ENCODE peak calls at places on chromosomes 11 and 22, in four cellular contexts. Q is HCT116, U is astrocyte of the spinal cord, Z is mucosa of gallbladder. X is an unnamed sample.

GRCh38 chr11:78691215-78691614 is 116.6 kb upstream of the NARS2 start:
- DNase-seq in Q (no peak), Z (no peak), U (no peak), X (no peak)

GRCh38 chr11:8533332-8533731 is 60.7 kb downstream of the STK33 start:
- DNase-seq in U (no peak), Q (no peak), Z (no peak), X (no peak)

GRCh38 chr11:86671386-86672006 is 920 bp downstream of the ME3 start:
- DNase-seq in Q (no peak), U (peak), Z (peak), X (peak)

GRCh38 chr11:67528376-67528775 is 5.1 kb upstream of the CABP2 start:
- DNase-seq in U (no peak), Z (no peak), Q (no peak), X (no peak)

GRCh38 chr22:46758867-46759290 is 3.6 kb upstream of the TBC1D22A start:
- DNase-seq in Z (peak), U (peak), Q (peak), X (peak)

GRCh38 chr11:36233226-36233625 is 56.0 kb downstream of the COMMD9 start:
- DNase-seq in U (peak), Q (no peak), Z (no peak), X (peak)

GRCh38 chr22:25105817-25106650 is 93.6 kb upstream of the CRYBB3 start:
- DNase-seq in Z (no peak), Q (no peak), U (no peak), X (no peak)

GRCh38 chr22:42282943-42283287 is 12.5 kb upstream of the TCF20 start:
- DNase-seq in U (no peak), Q (no peak), Z (no peak), X (no peak)

GRCh38 chr11:69964247-69964643 is 113.9 kb upstream of the ANO1 start:
- DNase-seq in U (no peak), Q (no peak), Z (no peak), X (no peak)

GRCh38 chr11:1428762-1429316 is 39.1 kb downstream of the BRSK2 start:
- DNase-seq in U (no peak), Q (no peak), Z (no peak), X (no peak)

GRCh38 chr11:85752890-85753581 is 57.9 kb downstream of the SYTL2 start:
- DNase-seq in U (no peak), Q (no peak), Z (peak), X (no peak)

X was measured in SJSA1.